ENCODE peak calls at places on chromosomes 12 and 14, in ten cellular contexts. N, U, D, S, B, L, E, R, I and O are unnamed samples.

GRCh38 chr14:104913413-104913812 is 11.3 kb upstream of the PLD4 start:
- DNase-seq in N (no peak), U (no peak), D (no peak), S (no peak), B (no peak), L (no peak), E (no peak), R (no peak), I (no peak), O (no peak)

GRCh38 chr14:96852823-96853422 is 55.7 kb downstream of the VRK1 start:
- DNase-seq in N (no peak), U (no peak), D (peak), S (peak), B (peak), L (peak), E (peak), R (peak), I (no peak), O (no peak)

GRCh38 chr12:109586385-109587296 is 13.0 kb downstream of the MVK start:
- DNase-seq in N (no peak), U (no peak), D (no peak), S (no peak), B (no peak), L (peak), E (no peak), R (no peak), I (no peak), O (no peak)

GRCh38 chr12:14454098-14454907 is 88.8 kb downstream of the ATF7IP start:
- DNase-seq in N (no peak), U (no peak), D (peak), S (peak), B (no peak), L (peak), E (peak), R (peak), I (peak), O (peak)

GRCh38 chr14:93981874-93982683 is 5.7 kb upstream of the ASB2 start:
- DNase-seq in N (no peak), U (peak), D (no peak), S (no peak), B (no peak), L (no peak), E (no peak), R (no peak), I (no peak), O (no peak)

GRCh38 chr12:108804361-108804949 is 52.9 kb downstream of the SSH1 start:
- DNase-seq in N (no peak), U (peak), D (no peak), S (no peak), B (peak), L (no peak), E (peak), R (no peak), I (no peak), O (no peak)

GRCh38 chr12:75289678-75290200 is 40.4 kb downstream of the CAPS2 start:
- DNase-seq in N (no peak), U (no peak), D (no peak), S (no peak), B (no peak), L (no peak), E (peak), R (no peak), I (no peak), O (no peak)

GRCh38 chr14:22386924-22387775 is 201.9 kb downstream of the DAD1 start:
- DNase-seq in N (peak), U (no peak), D (peak), S (peak), B (peak), L (peak), E (peak), R (peak), I (no peak), O (no peak)

GRCh38 chr12:70271025-70271424 is 27.8 kb downstream of the CNOT2 start:
- DNase-seq in N (no peak), U (no peak), D (no peak), S (no peak), B (no peak), L (no peak), E (no peak), R (no peak), I (no peak), O (no peak)

GRCh38 chr12:69835048-69835447 is 10.0 kb downstream of the MYRFL start:
- DNase-seq in N (no peak), U (no peak), D (no peak), S (no peak), B (no peak), L (no peak), E (no peak), R (no peak), I (no peak), O (no peak)

GRCh38 chr12:3047961-3048360 is 29.2 kb upstream of the TSPAN9 start:
- DNase-seq in N (no peak), U (peak), D (no peak), S (no peak), B (no peak), L (no peak), E (no peak), R (no peak), I (no peak), O (no peak)

GRCh38 chr14:69612014-69612758 is 790 bp downstream of the SUSD6 start:
- DNase-seq in N (no peak), U (peak), D (no peak), S (peak), B (no peak), L (peak), E (peak), R (peak), I (peak), O (no peak)

GRCh38 chr14:68248481-68249255 is 429.1 kb downstream of the RAD51B start:
- DNase-seq in N (no peak), U (peak), D (peak), S (no peak), B (no peak), L (peak), E (peak), R (peak), I (no peak), O (no peak)

GRCh38 chr12:80241576-80242273 is 142.4 kb downstream of the OTOGL start:
- DNase-seq in N (no peak), U (no peak), D (no peak), S (no peak), B (no peak), L (peak), E (peak), R (no peak), I (no peak), O (no peak)

GRCh38 chr12:118714051-118714460 is 267.3 kb upstream of the SRRM4 start:
- DNase-seq in N (peak), U (no peak), D (peak), S (no peak), B (no peak), L (peak), E (peak), R (peak), I (no peak), O (no peak)

GRCh38 chr14:73261520-73262426 is 24.5 kb downstream of the PAPLN start:
- DNase-seq in N (no peak), U (no peak), D (no peak), S (no peak), B (no peak), L (no peak), E (no peak), R (no peak), I (no peak), O (no peak)

GRCh38 chr14:42628591-42628990 is 1021.9 kb downstream of the LRFN5 start:
- DNase-seq in N (no peak), U (no peak), D (no peak), S (no peak), B (no peak), L (no peak), E (no peak), R (no peak), I (no peak), O (no peak)

GRCh38 chr12:56150563-56150962 is 1.8 kb upstream of the MYL6B start:
- DNase-seq in N (no peak), U (no peak), D (peak), S (no peak), B (no peak), L (no peak), E (peak), R (no peak), I (no peak), O (no peak)

GRCh38 chr14:90848944-90849731 is 32.9 kb upstream of the TTC7B start:
- DNase-seq in N (no peak), U (no peak), D (no peak), S (no peak), B (no peak), L (no peak), E (no peak), R (no peak), I (no peak), O (no peak)

GRCh38 chr12:75751769-75752471 is 240.5 kb upstream of the KRR1 start:
- DNase-seq in N (no peak), U (no peak), D (no peak), S (no peak), B (no peak), L (no peak), E (peak), R (peak), I (no peak), O (no peak)

GRCh38 chr12:46562625-46563228 is 190.2 kb upstream of the SLC38A2 start:
- DNase-seq in N (no peak), U (no peak), D (no peak), S (no peak), B (no peak), L (no peak), E (peak), R (no peak), I (no peak), O (peak)

GRCh38 chr12:109255377-109255776 is 53.7 kb downstream of the FOXN4 start:
- DNase-seq in N (no peak), U (no peak), D (no peak), S (no peak), B (no peak), L (no peak), E (peak), R (no peak), I (no peak), O (no peak)

GRCh38 chr14:104972301-104973211 is 5.6 kb downstream of the AHNAK2 start:
- DNase-seq in N (no peak), U (peak), D (no peak), S (no peak), B (no peak), L (peak), E (peak), R (peak), I (no peak), O (peak)

GRCh38 chr12:32139064-32139421 is 32.4 kb downstream of the BICD1 start:
- DNase-seq in N (no peak), U (no peak), D (no peak), S (no peak), B (no peak), L (no peak), E (peak), R (no peak), I (peak), O (no peak)

GRCh38 chr12:4700621-4701026 is 19.6 kb upstream of the GALNT8 start:
- DNase-seq in N (no peak), U (peak), D (no peak), S (no peak), B (peak), L (no peak), E (no peak), R (no peak), I (no peak), O (no peak)

GRCh38 chr12:110256780-110257431 is 24.1 kb upstream of the ATP2A2 start:
- DNase-seq in N (no peak), U (peak), D (no peak), S (no peak), B (no peak), L (no peak), E (no peak), R (no peak), I (no peak), O (no peak)